ENCODE peak calls at places on chromosome 21, in four cellular contexts. One of them, this sample, is unnamed.

GRCh38 chr21:16330340-16331319 is 600.8 kb downstream of the USP25 start:
- DNase-seq in heart right ventricle: peak
- DNase-seq in kidney epithelial cell: peak
- DNase-seq in bronchial epithelial cell: peak
- DNase-seq in this sample: peak

GRCh38 chr21:29654203-29654602 is 285.6 kb downstream of the GRIK1 start:
- DNase-seq in heart right ventricle: no peak
- DNase-seq in kidney epithelial cell: no peak
- DNase-seq in bronchial epithelial cell: no peak
- DNase-seq in this sample: no peak

GRCh38 chr21:29304577-29304976 is 5.9 kb downstream of the BACH1 start:
- DNase-seq in heart right ventricle: no peak
- DNase-seq in kidney epithelial cell: no peak
- DNase-seq in bronchial epithelial cell: no peak
- DNase-seq in this sample: no peak

GRCh38 chr21:15839026-15839425 is 109.2 kb downstream of the USP25 start:
- DNase-seq in heart right ventricle: no peak
- DNase-seq in kidney epithelial cell: no peak
- DNase-seq in bronchial epithelial cell: peak
- DNase-seq in this sample: no peak

GRCh38 chr21:28485301-28486022 is 507.2 kb downstream of the LTN1 start:
- DNase-seq in heart right ventricle: no peak
- DNase-seq in kidney epithelial cell: no peak
- DNase-seq in bronchial epithelial cell: peak
- DNase-seq in this sample: no peak

GRCh38 chr21:33491373-33492102 is at the start of gene DNAJC28:
- DNase-seq in heart right ventricle: peak
- DNase-seq in kidney epithelial cell: peak
- DNase-seq in bronchial epithelial cell: peak
- DNase-seq in this sample: peak

GRCh38 chr21:30232011-30232410 is 16.1 kb upstream of the CLDN8 start:
- DNase-seq in heart right ventricle: no peak
- DNase-seq in kidney epithelial cell: no peak
- DNase-seq in bronchial epithelial cell: peak
- DNase-seq in this sample: no peak

GRCh38 chr21:41168391-41169257 is 664 bp downstream of the BACE2 start:
- DNase-seq in heart right ventricle: peak
- DNase-seq in kidney epithelial cell: peak
- DNase-seq in bronchial epithelial cell: peak
- DNase-seq in this sample: peak

GRCh38 chr21:36092676-36093075 is 22.9 kb downstream of the CBR1 start:
- DNase-seq in heart right ventricle: no peak
- DNase-seq in kidney epithelial cell: no peak
- DNase-seq in bronchial epithelial cell: no peak
- DNase-seq in this sample: no peak

GRCh38 chr21:34926784-34927548 is 122.1 kb downstream of the RUNX1 start:
- DNase-seq in heart right ventricle: no peak
- DNase-seq in kidney epithelial cell: no peak
- DNase-seq in bronchial epithelial cell: no peak
- DNase-seq in this sample: no peak

GRCh38 chr21:34091607-34092006 is 18.2 kb downstream of the MRPS6 start:
- DNase-seq in heart right ventricle: no peak
- DNase-seq in kidney epithelial cell: no peak
- DNase-seq in bronchial epithelial cell: no peak
- DNase-seq in this sample: no peak

GRCh38 chr21:35197191-35197590 is 148.1 kb upstream of the RUNX1 start:
- DNase-seq in heart right ventricle: no peak
- DNase-seq in kidney epithelial cell: no peak
- DNase-seq in bronchial epithelial cell: peak
- DNase-seq in this sample: no peak

GRCh38 chr21:41482321-41482720 is 25.6 kb downstream of the TMPRSS2 start:
- DNase-seq in heart right ventricle: no peak
- DNase-seq in kidney epithelial cell: no peak
- DNase-seq in bronchial epithelial cell: peak
- DNase-seq in this sample: no peak

GRCh38 chr21:25571726-25572121 is 35.6 kb downstream of the MRPL39 start:
- DNase-seq in heart right ventricle: no peak
- DNase-seq in kidney epithelial cell: no peak
- DNase-seq in bronchial epithelial cell: no peak
- DNase-seq in this sample: no peak

GRCh38 chr21:37166733-37167132 is 93.7 kb downstream of the TTC3 start:
- DNase-seq in heart right ventricle: no peak
- DNase-seq in kidney epithelial cell: no peak
- DNase-seq in bronchial epithelial cell: peak
- DNase-seq in this sample: no peak

GRCh38 chr21:36587388-36587787 is 107.5 kb upstream of the CLDN14 start:
- DNase-seq in heart right ventricle: no peak
- DNase-seq in kidney epithelial cell: no peak
- DNase-seq in bronchial epithelial cell: peak
- DNase-seq in this sample: no peak

GRCh38 chr21:28239345-28239744 is 753.3 kb downstream of the LTN1 start:
- DNase-seq in heart right ventricle: no peak
- DNase-seq in kidney epithelial cell: no peak
- DNase-seq in bronchial epithelial cell: peak
- DNase-seq in this sample: no peak

DNA sequence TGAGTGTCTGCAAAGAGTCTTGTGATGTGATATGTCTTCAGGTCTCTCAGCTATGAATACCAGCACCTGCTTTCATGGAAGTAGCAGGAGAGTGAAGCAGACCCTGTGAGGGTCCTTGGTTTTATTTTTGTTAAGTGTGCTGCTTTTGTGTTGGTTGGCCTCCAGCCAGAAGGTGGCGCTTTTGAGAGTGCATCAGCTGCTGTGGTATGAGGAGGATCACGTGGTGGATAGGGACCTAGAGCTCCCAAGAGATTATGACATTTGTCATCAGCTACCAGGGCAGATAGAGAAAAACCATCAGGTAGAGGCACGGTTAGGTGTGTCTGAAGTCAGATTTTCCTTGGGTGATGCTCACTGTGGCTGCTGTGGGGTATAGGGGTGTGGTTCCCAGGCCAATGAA is 1232.1 kb downstream of the MRPL39 start:
- DNase-seq in heart right ventricle: no peak
- DNase-seq in kidney epithelial cell: no peak
- DNase-seq in bronchial epithelial cell: no peak
- DNase-seq in this sample: no peak
- TF ChIP-seq CTCF in heart right ventricle: no peak
- TF ChIP-seq CTCF in kidney epithelial cell: no peak
- TF ChIP-seq CTCF in bronchial epithelial cell: no peak
- TF ChIP-seq CTCF in this sample: no peak

GRCh38 chr21:45880097-45881068 is 101.2 kb upstream of the COL6A1 start:
- DNase-seq in heart right ventricle: peak
- DNase-seq in kidney epithelial cell: no peak
- DNase-seq in bronchial epithelial cell: peak
- DNase-seq in this sample: peak
- TF ChIP-seq CTCF in heart right ventricle: peak
- TF ChIP-seq CTCF in kidney epithelial cell: peak
- TF ChIP-seq CTCF in bronchial epithelial cell: peak
- TF ChIP-seq CTCF in this sample: peak

DNA sequence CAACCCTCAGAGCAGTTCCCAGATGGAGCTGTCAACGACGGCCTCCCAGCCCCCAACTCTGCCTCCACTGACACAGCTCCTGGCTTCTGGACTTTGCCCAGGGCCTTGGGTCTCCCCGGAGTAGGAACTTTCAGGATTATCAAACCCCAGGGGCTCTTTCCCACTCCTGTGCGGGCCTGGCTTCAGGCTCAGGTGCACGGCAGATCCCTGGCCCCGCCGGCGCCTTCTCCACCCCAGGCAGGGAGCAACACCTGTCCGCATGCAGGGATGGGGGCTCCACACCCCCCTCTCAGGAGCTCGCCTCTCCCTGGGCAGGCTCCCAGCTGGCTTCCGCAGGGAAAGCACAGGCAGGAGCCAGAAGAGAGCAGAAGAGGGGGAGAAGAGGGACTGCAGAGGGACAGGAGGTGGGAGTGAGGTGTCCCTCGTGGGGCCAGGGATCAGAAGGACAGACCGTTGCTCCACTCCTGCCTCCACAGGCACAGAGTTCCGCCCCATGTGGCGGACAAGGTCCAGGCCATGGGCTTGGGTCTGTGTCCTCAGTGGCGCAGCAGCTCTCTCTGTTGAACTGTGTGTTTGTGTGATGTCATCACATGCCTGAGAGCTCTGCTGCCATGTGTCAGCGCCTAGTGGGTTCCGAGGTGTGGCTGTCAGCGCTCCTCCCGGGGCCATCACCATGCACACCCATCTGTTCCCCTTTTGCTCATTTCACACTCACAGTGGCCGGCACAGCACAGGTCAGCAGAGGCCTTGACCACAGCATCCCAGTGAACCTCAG is 107.7 kb downstream of the PDE9A start:
- DNase-seq in heart right ventricle: no peak
- DNase-seq in kidney epithelial cell: no peak
- DNase-seq in bronchial epithelial cell: no peak
- DNase-seq in this sample: no peak
- TF ChIP-seq CTCF in heart right ventricle: no peak
- TF ChIP-seq CTCF in kidney epithelial cell: no peak
- TF ChIP-seq CTCF in bronchial epithelial cell: no peak
- TF ChIP-seq CTCF in this sample: no peak

GRCh38 chr21:38832664-38833063 is 26.9 kb downstream of the ETS2 start:
- DNase-seq in heart right ventricle: no peak
- DNase-seq in kidney epithelial cell: no peak
- DNase-seq in bronchial epithelial cell: no peak
- DNase-seq in this sample: no peak
- TF ChIP-seq CTCF in heart right ventricle: no peak
- TF ChIP-seq CTCF in kidney epithelial cell: no peak
- TF ChIP-seq CTCF in bronchial epithelial cell: no peak
- TF ChIP-seq CTCF in this sample: no peak

GRCh38 chr21:44938976-44939531 is 775 bp upstream of the SLX9 start:
- DNase-seq in heart right ventricle: no peak
- DNase-seq in kidney epithelial cell: no peak
- DNase-seq in bronchial epithelial cell: no peak
- DNase-seq in this sample: no peak

GRCh38 chr21:44942566-44942965 is 2.7 kb downstream of the SLX9 start:
- DNase-seq in heart right ventricle: no peak
- DNase-seq in kidney epithelial cell: no peak
- DNase-seq in bronchial epithelial cell: no peak
- DNase-seq in this sample: no peak

GRCh38 chr21:44940116-44940631 is 345 bp downstream of the SLX9 start:
- DNase-seq in heart right ventricle: no peak
- DNase-seq in kidney epithelial cell: no peak
- DNase-seq in bronchial epithelial cell: no peak
- DNase-seq in this sample: no peak

GRCh38 chr21:44941567-44941966 is 1.7 kb downstream of the SLX9 start:
- DNase-seq in heart right ventricle: no peak
- DNase-seq in kidney epithelial cell: no peak
- DNase-seq in bronchial epithelial cell: no peak
- DNase-seq in this sample: no peak

GRCh38 chr21:44939532-44940115 is at the start of gene SLX9:
- DNase-seq in heart right ventricle: peak
- DNase-seq in kidney epithelial cell: peak
- DNase-seq in bronchial epithelial cell: peak
- DNase-seq in this sample: peak
- TF ChIP-seq CTCF in heart right ventricle: no peak
- TF ChIP-seq CTCF in kidney epithelial cell: no peak
- TF ChIP-seq CTCF in bronchial epithelial cell: no peak
- TF ChIP-seq CTCF in this sample: no peak

GRCh38 chr21:32004281-32004680 is 131.5 kb downstream of the HUNK start:
- DNase-seq in heart right ventricle: no peak
- DNase-seq in kidney epithelial cell: no peak
- DNase-seq in bronchial epithelial cell: no peak
- DNase-seq in this sample: no peak

GRCh38 chr21:32009263-32009662 is 136.4 kb downstream of the HUNK start:
- DNase-seq in heart right ventricle: no peak
- DNase-seq in kidney epithelial cell: no peak
- DNase-seq in bronchial epithelial cell: no peak
- DNase-seq in this sample: no peak

GRCh38 chr21:32007461-32007860 is 134.6 kb downstream of the HUNK start:
- DNase-seq in heart right ventricle: no peak
- DNase-seq in kidney epithelial cell: no peak
- DNase-seq in bronchial epithelial cell: peak
- DNase-seq in this sample: no peak

GRCh38 chr21:32008714-32009113 is 135.9 kb downstream of the HUNK start:
- DNase-seq in heart right ventricle: no peak
- DNase-seq in kidney epithelial cell: no peak
- DNase-seq in bronchial epithelial cell: no peak
- DNase-seq in this sample: no peak
- TF ChIP-seq CTCF in heart right ventricle: no peak
- TF ChIP-seq CTCF in kidney epithelial cell: no peak
- TF ChIP-seq CTCF in bronchial epithelial cell: no peak
- TF ChIP-seq CTCF in this sample: no peak

GRCh38 chr21:32424674-32425073 is 12.2 kb downstream of the EVA1C start:
- DNase-seq in heart right ventricle: no peak
- DNase-seq in kidney epithelial cell: no peak
- DNase-seq in bronchial epithelial cell: peak
- DNase-seq in this sample: no peak
- TF ChIP-seq CTCF in heart right ventricle: no peak
- TF ChIP-seq CTCF in kidney epithelial cell: no peak
- TF ChIP-seq CTCF in bronchial epithelial cell: no peak
- TF ChIP-seq CTCF in this sample: no peak

GRCh38 chr21:44360174-44360573 is 6.8 kb downstream of the TRPM2 start:
- DNase-seq in heart right ventricle: no peak
- DNase-seq in kidney epithelial cell: no peak
- DNase-seq in bronchial epithelial cell: no peak
- DNase-seq in this sample: no peak
- TF ChIP-seq CTCF in heart right ventricle: no peak
- TF ChIP-seq CTCF in kidney epithelial cell: no peak
- TF ChIP-seq CTCF in bronchial epithelial cell: no peak
- TF ChIP-seq CTCF in this sample: peak

GRCh38 chr21:22115746-22116145 is 1117.5 kb downstream of the NCAM2 start:
- DNase-seq in heart right ventricle: no peak
- DNase-seq in kidney epithelial cell: no peak
- DNase-seq in bronchial epithelial cell: no peak
- DNase-seq in this sample: no peak

GRCh38 chr21:22125581-22125980 is 1127.4 kb downstream of the NCAM2 start:
- DNase-seq in heart right ventricle: no peak
- DNase-seq in kidney epithelial cell: no peak
- DNase-seq in bronchial epithelial cell: peak
- DNase-seq in this sample: no peak

GRCh38 chr21:22120616-22121266 is 1122.5 kb downstream of the NCAM2 start:
- DNase-seq in heart right ventricle: no peak
- DNase-seq in kidney epithelial cell: no peak
- DNase-seq in bronchial epithelial cell: no peak
- DNase-seq in this sample: peak
- TF ChIP-seq CTCF in heart right ventricle: no peak
- TF ChIP-seq CTCF in kidney epithelial cell: no peak
- TF ChIP-seq CTCF in bronchial epithelial cell: no peak
- TF ChIP-seq CTCF in this sample: peak